ENCODE peak calls at places on chromosomes 2 and 18, in nine cellular contexts. Y, M, W, J, H, F, T, E and D are unnamed samples.
A peak's percentile ranks its signal among the peaks of the same experiment; 100 is the strongest.

GRCh38 chr18:48818329-48819254 is 132.2 kb downstream of the SMAD7 start:
- DNase-seq in Y (peak; percentile 4), F (no peak), H (no peak), W (no peak), M (peak; percentile 21), E (no peak), J (no peak), T (no peak), D (no peak)

GRCh38 chr18:8801263-8801901 is 96.0 kb downstream of the MTCL1 start:
- DNase-seq in W (no peak), T (no peak), H (no peak), J (peak; percentile 80), M (no peak), Y (no peak), E (no peak), F (no peak), D (peak; percentile 93)

GRCh38 chr2:100786297-100786658 is 33.7 kb upstream of the NPAS2 start:
- DNase-seq in E (no peak), F (peak; percentile 66), M (no peak), J (peak; percentile 93), W (no peak), H (peak; percentile 75), T (peak; percentile 75), Y (peak; percentile 40), D (peak; percentile 89)

GRCh38 chr2:45014016-45014702 is 4.9 kb upstream of the SIX2 start:
- DNase-seq in J (peak; percentile 69), E (no peak), T (peak; percentile 68), W (peak; percentile 69), H (peak; percentile 47), F (no peak), M (no peak), Y (peak; percentile 56), D (peak; percentile 70)

GRCh38 chr2:173653427-173653795 is 298.7 kb downstream of the CDCA7 start:
- DNase-seq in J (peak; percentile 66), T (no peak), F (no peak), W (no peak), E (no peak), Y (no peak), M (no peak), H (no peak), D (no peak)

GRCh38 chr18:56702946-56703345 is 51.8 kb downstream of the WDR7 start:
- DNase-seq in M (no peak), W (peak; percentile 24), F (no peak), H (peak; percentile 59), E (peak; percentile 26), J (peak; percentile 60), Y (peak; percentile 14), T (no peak), D (peak; percentile 30)

GRCh38 chr2:209600257-209601180 is 171.1 kb upstream of the UNC80 start:
- DNase-seq in W (no peak), T (no peak), F (no peak), J (no peak), E (no peak), Y (no peak), H (no peak), M (no peak), D (no peak)

GRCh38 chr2:179338681-179339080 is 74.0 kb upstream of the SESTD1 start:
- DNase-seq in M (no peak), E (no peak), W (no peak), H (no peak), T (peak; percentile 73), J (peak; percentile 26), F (no peak), Y (no peak), D (no peak)

GRCh38 chr2:7765236-7765635 is 848.0 kb downstream of the RNF144A start:
- DNase-seq in Y (no peak), E (no peak), H (no peak), M (no peak), J (peak; percentile 71), F (no peak), T (no peak), W (no peak), D (no peak)

GRCh38 chr2:53422979-53423378 is 344.6 kb upstream of the CHAC2 start:
- DNase-seq in Y (peak; percentile 31), T (peak; percentile 29), M (no peak), E (no peak), W (no peak), F (no peak), J (peak; percentile 71), H (peak; percentile 26), D (peak; percentile 57)

GRCh38 chr2:176455865-176456291 is 186.6 kb downstream of the MTX2 start:
- DNase-seq in W (no peak), E (no peak), Y (peak; percentile 18), F (no peak), T (peak; percentile 44), J (no peak), H (peak; percentile 16), M (peak; percentile 66), D (peak; percentile 33)